ENCODE peak calls at places on chromosomes 5 and 9, in nine cellular contexts. B is neural progenitor cell, S is GM23248, O is SK-N-SH, T is PC-3, U is MM.1S, I is GM23338, C is hepatocyte, D is HCT116. F is an unnamed sample.

GRCh38 chr5:150653145-150653761 is 7.8 kb upstream of the MYOZ3 start:
- DNase-seq in U (no peak), D (no peak), B (no peak), I (no peak), C (no peak), T (peak; percentile 19), S (peak; percentile 57), O (peak; percentile 65), F (no peak)

GRCh38 chr9:112012026-112012902 is 115.7 kb downstream of the UGCG start:
- DNase-seq in B (no peak), D (peak; percentile 91), U (peak; percentile 63), O (no peak), I (no peak), S (peak; percentile 95), T (peak; percentile 90), C (peak; percentile 70), F (peak; percentile 20)

GRCh38 chr5:152560508-152561137 is 155.5 kb upstream of the NMUR2 start:
- DNase-seq in T (peak; percentile 56), C (peak; percentile 80), U (peak; percentile 74), D (peak; percentile 18), S (peak; percentile 68), I (peak; percentile 83), B (peak; percentile 87), O (peak; percentile 36), F (peak; percentile 46)

GRCh38 chr5:111685969-111686368 is 71.0 kb downstream of the NREP start:
- DNase-seq in I (peak; percentile 75), S (no peak), B (peak; percentile 23), U (no peak), D (peak; percentile 16), C (no peak), T (peak; percentile 65), O (no peak), F (peak; percentile 65)

GRCh38 chr9:18811171-18811570 is 221.8 kb downstream of the SAXO1 start:
- DNase-seq in B (no peak), I (no peak), C (no peak), S (no peak), D (no peak), O (no peak), U (no peak), T (no peak), F (no peak)

GRCh38 chr5:160054047-160054446 is 45.1 kb downstream of the TTC1 start:
- DNase-seq in B (no peak), D (no peak), C (no peak), O (no peak), U (no peak), I (no peak), T (peak; percentile 33), S (peak; percentile 27), F (no peak)

GRCh38 chr5:38193015-38193581 is 65.3 kb upstream of the EGFLAM start:
- DNase-seq in S (peak; percentile 84), D (peak; percentile 42), I (peak; percentile 85), O (peak; percentile 73), B (peak; percentile 80), C (peak; percentile 84), T (peak; percentile 85), U (peak; percentile 69), F (peak; percentile 57)

GRCh38 chr5:14880688-14881087 is 9.1 kb upstream of the ANKH start:
- DNase-seq in S (peak; percentile 60), C (no peak), B (no peak), I (no peak), O (no peak), D (no peak), U (no peak), T (peak; percentile 69), F (no peak)

GRCh38 chr9:127884427-127884911 is 7.0 kb upstream of the AK1 start:
- DNase-seq in B (no peak), O (peak; percentile 72), I (no peak), C (no peak), S (no peak), U (no peak), D (no peak), T (no peak), F (no peak)

GRCh38 chr5:73544429-73545402 is 20.7 kb downstream of the ANKRA2 start:
- DNase-seq in B (no peak), U (no peak), O (peak; percentile 21), S (no peak), D (no peak), I (no peak), C (peak; percentile 89), T (no peak), F (no peak)

GRCh38 chr5:149895416-149896345 is 48.9 kb downstream of the PDE6A start:
- DNase-seq in D (no peak), B (no peak), I (no peak), U (no peak), S (peak; percentile 43), O (no peak), T (peak; percentile 59), C (no peak), F (no peak)

GRCh38 chr9:38408719-38409118 is 15.5 kb downstream of the IGFBPL1 start:
- DNase-seq in O (no peak), C (no peak), S (no peak), B (no peak), U (no peak), D (no peak), I (no peak), T (no peak), F (no peak)

GRCh38 chr5:87120518-87121314 is 147.0 kb upstream of the RASA1 start:
- DNase-seq in I (no peak), S (peak; percentile 95), U (peak; percentile 74), O (no peak), C (no peak), B (no peak), D (peak; percentile 85), T (peak; percentile 100), F (no peak)

DNA sequence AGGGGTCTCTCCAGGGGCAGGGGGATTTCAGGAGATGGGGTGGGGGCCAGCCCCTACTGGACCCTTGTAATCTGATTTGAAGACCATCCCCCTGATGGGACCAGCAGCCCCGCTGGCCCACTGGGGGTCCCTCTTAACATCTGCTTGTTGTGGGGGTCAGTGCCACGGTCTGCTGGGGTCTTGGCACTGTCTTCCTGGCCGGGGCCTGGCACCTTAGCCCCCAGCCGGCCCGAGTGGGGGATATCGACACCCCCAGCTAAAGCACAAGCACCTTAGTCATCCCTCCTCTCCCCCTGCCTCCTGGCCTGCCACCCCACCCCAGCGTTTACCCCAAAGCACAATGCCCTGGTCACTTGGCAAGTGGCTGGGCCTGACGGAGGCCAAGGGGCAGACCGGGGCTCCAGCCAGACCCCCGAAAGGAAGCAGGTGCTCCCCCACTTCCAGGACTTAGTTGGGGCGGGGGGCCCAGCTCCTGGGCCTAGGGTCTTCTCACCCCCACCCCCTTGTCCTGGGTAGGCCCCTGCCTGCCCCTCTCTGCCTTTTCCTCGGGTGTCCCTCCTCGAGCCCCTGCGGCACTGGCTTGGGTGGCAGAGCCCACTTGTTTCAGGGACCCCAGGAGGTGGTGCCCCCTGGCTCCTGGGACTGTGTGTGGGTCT is 1.4 kb upstream of the NFX1 start:
- DNase-seq in I (no peak), C (no peak), T (no peak), B (no peak), O (no peak), S (no peak), U (no peak), D (no peak), F (no peak)
- H3K4me3 ChIP-seq in I (no peak overlapping the region), C (no peak overlapping the region), T (no peak overlapping the region), B (no peak overlapping the region), O (no peak overlapping the region), S (no peak overlapping the region), U (no peak overlapping the region), D (peak overlapping the region; percentile 80), F (peak overlapping the region; percentile 88)

GRCh38 chr9:85971731-85972130 is 30.8 kb downstream of the NAA35 start:
- DNase-seq in C (no peak), B (no peak), D (no peak), U (no peak), I (no peak), S (peak; percentile 13), T (no peak), O (no peak), F (no peak)
- TF ChIP-seq EZH2phosphoT487 in C (no peak), B (no peak), D (no peak), U (no peak), I (no peak), S (no peak), T (no peak), O (no peak), F (no peak)

GRCh38 chr5:148574167-148574566 is 80.2 kb downstream of the HTR4 start:
- DNase-seq in S (no peak), U (no peak), D (no peak), I (no peak), B (no peak), O (no peak), C (no peak), T (no peak), F (no peak)
- H2AFZ ChIP-seq in S (no peak overlapping the region), U (no peak overlapping the region), D (no peak overlapping the region), I (no peak overlapping the region), B (no peak overlapping the region), O (no peak overlapping the region), C (no peak overlapping the region), T (no peak overlapping the region), F (no peak overlapping the region)

GRCh38 chr5:154288145-154288544 is 97.6 kb downstream of the GALNT10 start:
- DNase-seq in O (no peak), D (no peak), U (no peak), C (peak; percentile 28), B (peak; percentile 27), T (no peak), S (peak; percentile 72), I (peak; percentile 17), F (no peak)

GRCh38 chr5:154287136-154287535 is 96.6 kb downstream of the GALNT10 start:
- DNase-seq in O (no peak), D (no peak), C (peak; percentile 60), B (peak; percentile 11), T (peak; percentile 89), U (no peak), S (peak; percentile 84), I (peak; percentile 80), F (no peak)

GRCh38 chr5:154285661-154286408 is 95.3 kb downstream of the GALNT10 start:
- DNase-seq in D (no peak), B (peak; percentile 18), S (peak; percentile 74), T (peak; percentile 78), O (no peak), I (no peak), U (no peak), C (peak; percentile 56), F (no peak)

GRCh38 chr5:154284433-154284832 is 93.9 kb downstream of the GALNT10 start:
- DNase-seq in T (no peak), U (no peak), O (no peak), C (no peak), D (no peak), I (no peak), S (no peak), B (no peak), F (no peak)

DNA sequence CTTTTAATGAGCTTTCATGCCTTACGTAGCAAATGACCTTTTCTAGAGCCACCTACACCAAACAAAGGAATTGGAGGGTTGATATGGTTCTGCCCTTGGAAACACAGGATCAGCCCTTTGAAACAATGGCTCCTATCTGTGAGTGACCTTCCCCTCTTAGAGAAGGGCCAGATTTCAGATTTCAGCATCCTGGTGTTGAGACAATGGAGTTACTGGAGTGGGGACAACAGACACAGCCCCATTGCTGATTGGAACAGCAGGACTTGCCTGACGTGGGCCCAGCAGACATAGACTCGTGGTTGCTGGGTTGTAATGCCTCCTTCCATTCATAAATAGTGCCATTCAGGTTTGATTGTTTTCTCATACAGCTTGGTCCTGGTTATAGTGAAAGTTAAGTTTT is 96.0 kb downstream of the GALNT10 start:
- DNase-seq in D (no peak), C (no peak), S (no peak), U (no peak), I (peak; percentile 16), B (peak; percentile 54), O (no peak), T (no peak), F (no peak)
- H3K4me3 ChIP-seq in D (no peak overlapping the region), C (no peak overlapping the region), S (no peak overlapping the region), U (no peak overlapping the region), I (no peak overlapping the region), B (no peak overlapping the region), O (no peak overlapping the region), T (no peak overlapping the region), F (no peak overlapping the region)

GRCh38 chr9:74770508-74771261 is 117.0 kb downstream of the TRPM6 start:
- DNase-seq in T (peak; percentile 37), U (peak; percentile 56), I (peak; percentile 89), O (peak; percentile 62), B (peak; percentile 49), C (peak; percentile 35), S (peak; percentile 41), D (peak; percentile 47), F (peak; percentile 71)
- TF ChIP-seq EZH2phosphoT487 in T (no peak), U (no peak), I (no peak), O (no peak), B (no peak), C (no peak), S (no peak), D (no peak), F (no peak)

F was measured in OCI-LY7.